ENCODE peak calls at places on chromosomes 16 and 17, in six cellular contexts. U, N, K, Z, O and C are unnamed samples.
A peak's percentile ranks its signal among the peaks of the same experiment; 100 is the strongest.

GRCh38 chr16:58222532-58223316 is 24.8 kb upstream of the CSNK2A2 start:
- DNase-seq in Z (no peak), O (peak; percentile 7), U (no peak), N (peak; percentile 25), K (peak; percentile 60), C (peak; percentile 72)

GRCh38 chr17:19646788-19647696 is 1.5 kb upstream of the ALDH3A2 start:
- DNase-seq in N (no peak), O (peak; percentile 35), K (peak; percentile 64), U (peak; percentile 46), Z (no peak), C (no peak)

GRCh38 chr16:87582221-87582965 is 19.9 kb upstream of the JPH3 start:
- DNase-seq in O (peak; percentile 95), K (no peak), Z (no peak), U (no peak), N (peak; percentile 75), C (no peak)

GRCh38 chr17:64254755-64255154 is 8.3 kb downstream of the TEX2 start:
- DNase-seq in Z (no peak), O (no peak), K (no peak), N (no peak), U (no peak), C (peak; percentile 64)

GRCh38 chr17:10060526-10060925 is 137.9 kb downstream of the GAS7 start:
- DNase-seq in N (no peak), K (no peak), U (no peak), O (no peak), Z (no peak), C (no peak)

GRCh38 chr16:72349719-72350118 is 177.8 kb upstream of the PMFBP1 start:
- DNase-seq in U (no peak), N (no peak), K (no peak), Z (no peak), O (no peak), C (no peak)

GRCh38 chr16:2799205-2799851 is 1.1 kb downstream of the PRSS41 start:
- DNase-seq in N (no peak), U (no peak), O (no peak), K (no peak), Z (no peak), C (peak; percentile 79)

GRCh38 chr16:68826652-68827051 is 16.7 kb upstream of the TANGO6 start:
- DNase-seq in N (no peak), Z (no peak), K (no peak), U (no peak), O (no peak), C (peak; percentile 26)

GRCh38 chr17:6506679-6507231 is 49.6 kb downstream of the PITPNM3 start:
- DNase-seq in N (no peak), Z (no peak), U (no peak), O (no peak), K (no peak), C (peak; percentile 39)

GRCh38 chr16:66478733-66479511 is 51.8 kb downstream of the BEAN1 start:
- DNase-seq in N (peak; percentile 40), O (peak; percentile 56), K (peak; percentile 87), Z (no peak), U (peak; percentile 81), C (peak; percentile 97)

GRCh38 chr16:86882586-86883280 is 304.4 kb downstream of the FOXL1 start:
- DNase-seq in N (peak; percentile 88), O (peak; percentile 62), K (no peak), U (no peak), Z (no peak), C (no peak)

GRCh38 chr17:29709861-29710849 is 87.4 kb upstream of the CORO6 start:
- DNase-seq in K (no peak), Z (no peak), N (peak; percentile 52), U (no peak), O (peak; percentile 48), C (peak; percentile 93)

GRCh38 chr17:13365331-13365730 is 236.4 kb downstream of the HS3ST3A1 start:
- DNase-seq in Z (no peak), N (peak; percentile 74), U (no peak), K (no peak), O (no peak), C (no peak)

GRCh38 chr17:51764387-51764971 is 394.0 kb downstream of the CA10 start:
- DNase-seq in Z (peak; percentile 78), N (peak; percentile 45), O (peak; percentile 47), K (peak; percentile 87), U (peak; percentile 61), C (peak; percentile 63)

GRCh38 chr16:27779719-27780161 is 229.8 kb downstream of the KATNIP start:
- DNase-seq in U (peak; percentile 88), Z (peak; percentile 24), K (peak; percentile 80), N (peak; percentile 46), O (no peak), C (peak; percentile 63)

GRCh38 chr17:35890774-35891155 is 10.6 kb upstream of the CCL5 start:
- DNase-seq in Z (no peak), O (no peak), U (no peak), K (peak; percentile 43), N (no peak), C (no peak)

GRCh38 chr17:339193-340061 is 13.2 kb downstream of the RPH3AL start:
- DNase-seq in Z (no peak), O (no peak), K (peak; percentile 35), N (no peak), U (no peak), C (no peak)

GRCh38 chr16:22188595-22189442 is 17.3 kb upstream of the EEF2K start:
- DNase-seq in K (peak; percentile 75), O (peak; percentile 89), N (peak; percentile 95), U (peak; percentile 61), Z (no peak), C (peak; percentile 89)

GRCh38 chr17:67322039-67322787 is 44.2 kb downstream of the PSMD12 start:
- DNase-seq in N (no peak), K (peak; percentile 90), O (no peak), Z (peak; percentile 9), U (no peak), C (no peak)

GRCh38 chr17:22703204-22703603 is 1010.9 kb downstream of the KCNJ18 start:
- DNase-seq in U (no peak), Z (no peak), K (no peak), N (no peak), O (no peak), C (no peak)

GRCh38 chr17:57406981-57407286 is 150.6 kb downstream of the MSI2 start:
- DNase-seq in K (no peak), U (no peak), Z (no peak), O (no peak), N (no peak), C (no peak)

GRCh38 chr16:8590161-8590688 is at the start of gene TMEM114:
- DNase-seq in K (peak; percentile 54), N (no peak), U (peak; percentile 65), O (no peak), Z (no peak), C (no peak)

GRCh38 chr16:8589293-8590160 is 784 bp downstream of the TMEM114 start:
- DNase-seq in O (no peak), K (peak; percentile 47), N (no peak), Z (no peak), U (peak; percentile 78), C (no peak)

GRCh38 chr16:8588703-8589292 is 1.5 kb downstream of the TMEM114 start:
- DNase-seq in O (no peak), K (peak; percentile 59), Z (no peak), N (no peak), U (peak; percentile 61), C (no peak)

GRCh38 chr16:8585942-8586341 is 4.4 kb downstream of the TMEM114 start:
- DNase-seq in U (no peak), K (no peak), Z (no peak), N (no peak), O (no peak), C (no peak)

GRCh38 chr16:8587065-8587464 is 3.2 kb downstream of the TMEM114 start:
- DNase-seq in U (no peak), O (no peak), K (no peak), Z (no peak), N (no peak), C (no peak)
- H3K14ac ChIP-seq in U (no peak overlapping the region), O (no peak overlapping the region), K (no peak overlapping the region), Z (no peak overlapping the region), N (no peak overlapping the region), C (no peak overlapping the region)

DNA sequence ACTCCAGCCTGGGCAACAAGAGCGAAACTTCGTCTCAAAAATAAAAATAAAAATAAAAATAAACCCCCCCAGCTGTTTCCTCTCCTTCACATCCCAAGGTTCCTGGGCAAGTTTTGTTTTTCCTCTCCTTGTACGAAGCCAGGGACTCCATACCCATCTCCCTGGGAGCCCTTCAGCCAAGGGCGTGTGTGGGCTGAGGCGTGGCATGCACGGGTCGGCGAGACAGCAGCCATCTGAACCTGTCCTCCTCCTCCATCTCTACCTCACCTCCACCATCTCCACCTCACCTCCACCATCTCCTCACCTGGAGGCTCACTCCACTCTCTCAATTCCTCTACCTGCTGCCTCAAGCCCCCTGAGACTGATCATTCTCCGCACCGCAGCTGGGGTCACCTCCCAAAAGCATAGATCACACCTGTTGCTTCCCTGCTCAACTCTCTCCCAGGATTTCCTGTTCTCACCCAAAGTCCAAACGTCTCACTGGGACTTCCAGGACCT is 16.9 kb downstream of the AANAT start:
- DNase-seq in K (no peak), U (no peak), Z (no peak), N (no peak), O (no peak), C (no peak)
- H2AFZ ChIP-seq in K (no peak overlapping the region), U (no peak overlapping the region), Z (no peak overlapping the region), N (no peak overlapping the region), O (no peak overlapping the region), C (no peak overlapping the region)

GRCh38 chr17:65560628-65561371 is 648 bp downstream of the AXIN2 start:
- DNase-seq in U (peak; percentile 86), Z (peak; percentile 90), K (peak; percentile 95), O (peak; percentile 83), N (peak; percentile 83), C (peak; percentile 88)
- H3K4ac ChIP-seq in U (no peak overlapping the region), Z (no peak overlapping the region), K (no peak overlapping the region), O (no peak overlapping the region), N (no peak overlapping the region), C (peak overlapping the region; percentile 44)

GRCh38 chr17:33234233-33234632 is 58.9 kb downstream of the ASIC2 start:
- DNase-seq in N (no peak), Z (no peak), K (no peak), O (no peak), U (no peak), C (no peak)
- H3K14ac ChIP-seq in N (no peak overlapping the region), Z (no peak overlapping the region), K (no peak overlapping the region), O (no peak overlapping the region), U (no peak overlapping the region), C (no peak overlapping the region)

DNA sequence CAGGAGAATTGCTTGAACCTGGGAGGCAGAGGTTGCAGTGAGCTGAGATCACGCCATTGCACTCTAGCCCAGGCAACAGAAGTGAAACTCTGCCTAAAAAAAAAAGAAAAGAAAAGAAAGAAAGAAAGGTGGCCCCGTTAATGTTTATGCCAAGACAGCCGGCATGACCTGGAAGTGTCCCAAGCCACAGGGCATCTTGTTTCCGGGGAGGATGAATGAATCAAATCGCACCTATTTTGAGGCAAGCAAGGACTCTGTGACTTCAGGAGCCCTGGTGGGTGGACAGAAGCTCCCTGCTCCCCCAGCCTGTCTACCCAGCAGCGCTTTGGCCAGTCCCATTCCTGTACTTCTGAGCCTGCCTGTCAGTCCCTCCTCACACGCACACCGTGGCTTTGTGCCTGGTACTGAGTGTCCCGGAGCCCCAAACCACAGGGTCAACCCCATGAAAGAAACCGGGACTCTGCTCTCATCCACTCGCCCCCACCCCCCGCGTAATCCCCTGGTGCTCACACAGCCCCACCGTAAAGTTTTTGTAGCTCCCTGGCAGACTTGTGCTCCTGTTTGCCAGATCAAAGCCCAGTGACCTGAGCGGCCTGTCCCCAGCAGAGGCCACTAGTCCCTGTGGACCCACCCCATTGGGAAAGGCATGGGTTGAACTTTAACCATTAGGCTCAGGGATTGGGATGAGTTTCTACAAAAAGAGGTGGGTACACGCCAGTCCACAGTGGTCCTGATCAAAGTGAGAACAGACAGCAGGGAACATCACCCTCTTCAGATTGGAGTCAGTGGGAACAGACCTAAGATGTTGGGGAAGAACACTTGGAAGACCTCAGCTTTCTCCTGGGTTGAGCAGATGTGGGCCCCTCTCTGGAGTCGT is 19.3 kb downstream of the CD2BP2 start:
- DNase-seq in K (peak; percentile 31), U (no peak), Z (no peak), O (no peak), N (no peak), C (no peak)
- H2AFZ ChIP-seq in K (no peak overlapping the region), U (no peak overlapping the region), Z (peak overlapping the region; percentile 92), O (no peak overlapping the region), N (peak overlapping the region; percentile 80), C (peak overlapping the region; percentile 25)